ENCODE peak calls at places on chromosomes 16 and 17, in nine cellular contexts. One of them, this sample, is unnamed.
A peak's percentile ranks its signal among the peaks of the same experiment; 100 is the strongest.

GRCh38 chr17:45426561-45426960 is 6.1 kb downstream of the ARHGAP27 start:
- DNase-seq in coronary artery: no peak
- DNase-seq in heart left ventricle: no peak
- DNase-seq in GM12865: no peak
- DNase-seq in AG04450: no peak
- DNase-seq in IMR-90: no peak
- DNase-seq in lower lobe of right lung: peak; percentile 22
- DNase-seq in tibial nerve: no peak
- DNase-seq in Jurkat, Clone E6-1: no peak
- DNase-seq in this sample: no peak

GRCh38 chr16:30085247-30085646 is 6.5 kb downstream of the TBX6 start:
- DNase-seq in AG04450: no peak
- DNase-seq in lower lobe of right lung: no peak
- DNase-seq in IMR-90: no peak
- DNase-seq in GM12865: no peak
- DNase-seq in coronary artery: no peak
- DNase-seq in heart left ventricle: peak; percentile 54
- DNase-seq in tibial nerve: no peak
- DNase-seq in Jurkat, Clone E6-1: no peak
- DNase-seq in this sample: no peak

GRCh38 chr16:1028056-1028455 is 44.5 kb upstream of the SSTR5 start:
- DNase-seq in tibial nerve: no peak
- DNase-seq in GM12865: no peak
- DNase-seq in IMR-90: no peak
- DNase-seq in coronary artery: no peak
- DNase-seq in Jurkat, Clone E6-1: no peak
- DNase-seq in AG04450: no peak
- DNase-seq in lower lobe of right lung: no peak
- DNase-seq in heart left ventricle: no peak
- DNase-seq in this sample: no peak

GRCh38 chr17:58398574-58399266 is 18.6 kb downstream of the RNF43 start:
- DNase-seq in GM12865: no peak
- DNase-seq in IMR-90: no peak
- DNase-seq in tibial nerve: no peak
- DNase-seq in AG04450: no peak
- DNase-seq in heart left ventricle: no peak
- DNase-seq in lower lobe of right lung: no peak
- DNase-seq in Jurkat, Clone E6-1: no peak
- DNase-seq in coronary artery: no peak
- DNase-seq in this sample: no peak

GRCh38 chr17:12691173-12691572 is 25.5 kb downstream of the MYOCD start:
- DNase-seq in GM12865: no peak
- DNase-seq in IMR-90: peak; percentile 53
- DNase-seq in heart left ventricle: no peak
- DNase-seq in AG04450: no peak
- DNase-seq in coronary artery: peak; percentile 89
- DNase-seq in Jurkat, Clone E6-1: no peak
- DNase-seq in tibial nerve: no peak
- DNase-seq in lower lobe of right lung: no peak
- DNase-seq in this sample: no peak

GRCh38 chr17:1783271-1783670 is 21.4 kb downstream of the SERPINF1 start:
- DNase-seq in GM12865: no peak
- DNase-seq in tibial nerve: no peak
- DNase-seq in Jurkat, Clone E6-1: no peak
- DNase-seq in heart left ventricle: no peak
- DNase-seq in IMR-90: no peak
- DNase-seq in lower lobe of right lung: peak; percentile 76
- DNase-seq in AG04450: no peak
- DNase-seq in coronary artery: peak; percentile 86
- DNase-seq in this sample: no peak

GRCh38 chr16:78286076-78286475 is 186.6 kb downstream of the WWOX start:
- DNase-seq in heart left ventricle: no peak
- DNase-seq in IMR-90: no peak
- DNase-seq in lower lobe of right lung: no peak
- DNase-seq in coronary artery: no peak
- DNase-seq in Jurkat, Clone E6-1: no peak
- DNase-seq in GM12865: no peak
- DNase-seq in AG04450: no peak
- DNase-seq in tibial nerve: no peak
- DNase-seq in this sample: no peak

GRCh38 chr16:22813946-22814325 is at the start of gene HS3ST2:
- DNase-seq in lower lobe of right lung: peak; percentile 50
- DNase-seq in IMR-90: no peak
- DNase-seq in tibial nerve: no peak
- DNase-seq in coronary artery: no peak
- DNase-seq in heart left ventricle: peak; percentile 70
- DNase-seq in GM12865: no peak
- DNase-seq in AG04450: no peak
- DNase-seq in Jurkat, Clone E6-1: no peak
- DNase-seq in this sample: no peak

GRCh38 chr16:67441289-67441753 is 10.4 kb downstream of the HSD11B2 start:
- DNase-seq in lower lobe of right lung: peak; percentile 86
- DNase-seq in AG04450: no peak
- DNase-seq in heart left ventricle: no peak
- DNase-seq in coronary artery: no peak
- DNase-seq in GM12865: no peak
- DNase-seq in IMR-90: no peak
- DNase-seq in Jurkat, Clone E6-1: no peak
- DNase-seq in tibial nerve: no peak
- DNase-seq in this sample: no peak

GRCh38 chr17:1227917-1228751 is 42.1 kb upstream of the BHLHA9 start:
- DNase-seq in GM12865: peak; percentile 86
- DNase-seq in tibial nerve: no peak
- DNase-seq in IMR-90: no peak
- DNase-seq in Jurkat, Clone E6-1: no peak
- DNase-seq in coronary artery: no peak
- DNase-seq in lower lobe of right lung: peak; percentile 61
- DNase-seq in heart left ventricle: peak; percentile 71
- DNase-seq in AG04450: no peak
- DNase-seq in this sample: no peak

GRCh38 chr17:78368348-78368747 is 8.5 kb upstream of the SOCS3 start:
- DNase-seq in tibial nerve: no peak
- DNase-seq in IMR-90: no peak
- DNase-seq in AG04450: no peak
- DNase-seq in lower lobe of right lung: peak; percentile 66
- DNase-seq in Jurkat, Clone E6-1: no peak
- DNase-seq in GM12865: no peak
- DNase-seq in heart left ventricle: no peak
- DNase-seq in coronary artery: no peak
- DNase-seq in this sample: no peak

GRCh38 chr17:16001498-16001897 is 1.9 kb downstream of the TTC19 start:
- DNase-seq in tibial nerve: no peak
- DNase-seq in AG04450: no peak
- DNase-seq in IMR-90: no peak
- DNase-seq in lower lobe of right lung: no peak
- DNase-seq in coronary artery: no peak
- DNase-seq in GM12865: no peak
- DNase-seq in heart left ventricle: no peak
- DNase-seq in Jurkat, Clone E6-1: no peak
- DNase-seq in this sample: no peak

GRCh38 chr17:9181640-9182039 is 160.3 kb downstream of the NTN1 start:
- DNase-seq in AG04450: no peak
- DNase-seq in tibial nerve: no peak
- DNase-seq in heart left ventricle: no peak
- DNase-seq in lower lobe of right lung: no peak
- DNase-seq in GM12865: no peak
- DNase-seq in Jurkat, Clone E6-1: no peak
- DNase-seq in coronary artery: no peak
- DNase-seq in IMR-90: no peak
- DNase-seq in this sample: no peak

GRCh38 chr17:68344701-68345136 is 53.4 kb downstream of the ARSG start:
- DNase-seq in coronary artery: no peak
- DNase-seq in AG04450: no peak
- DNase-seq in IMR-90: no peak
- DNase-seq in heart left ventricle: no peak
- DNase-seq in Jurkat, Clone E6-1: peak; percentile 85
- DNase-seq in tibial nerve: no peak
- DNase-seq in lower lobe of right lung: no peak
- DNase-seq in GM12865: no peak
- DNase-seq in this sample: no peak

GRCh38 chr16:66490774-66491715 is 58.9 kb downstream of the TK2 start:
- DNase-seq in GM12865: no peak
- DNase-seq in heart left ventricle: no peak
- DNase-seq in coronary artery: no peak
- DNase-seq in lower lobe of right lung: no peak
- DNase-seq in Jurkat, Clone E6-1: no peak
- DNase-seq in AG04450: no peak
- DNase-seq in tibial nerve: no peak
- DNase-seq in IMR-90: no peak
- DNase-seq in this sample: no peak

GRCh38 chr16:49455991-49456745 is 82.6 kb downstream of the C16orf78 start:
- DNase-seq in IMR-90: no peak
- DNase-seq in tibial nerve: no peak
- DNase-seq in Jurkat, Clone E6-1: no peak
- DNase-seq in AG04450: no peak
- DNase-seq in lower lobe of right lung: no peak
- DNase-seq in GM12865: no peak
- DNase-seq in coronary artery: peak; percentile 58
- DNase-seq in heart left ventricle: no peak
- DNase-seq in this sample: no peak

GRCh38 chr16:8614435-8615029 is 7.0 kb upstream of the METTL22 start:
- DNase-seq in IMR-90: no peak
- DNase-seq in GM12865: peak; percentile 26
- DNase-seq in lower lobe of right lung: no peak
- DNase-seq in AG04450: no peak
- DNase-seq in heart left ventricle: no peak
- DNase-seq in Jurkat, Clone E6-1: no peak
- DNase-seq in tibial nerve: no peak
- DNase-seq in coronary artery: no peak
- DNase-seq in this sample: no peak

GRCh38 chr17:63369233-63369632 is 76.9 kb downstream of the CYB561 start:
- DNase-seq in Jurkat, Clone E6-1: no peak
- DNase-seq in IMR-90: peak; percentile 61
- DNase-seq in coronary artery: no peak
- DNase-seq in GM12865: no peak
- DNase-seq in lower lobe of right lung: no peak
- DNase-seq in AG04450: no peak
- DNase-seq in tibial nerve: no peak
- DNase-seq in heart left ventricle: no peak
- DNase-seq in this sample: no peak

GRCh38 chr16:78503501-78504110 is 404.2 kb downstream of the WWOX start:
- DNase-seq in AG04450: no peak
- DNase-seq in Jurkat, Clone E6-1: peak; percentile 65
- DNase-seq in lower lobe of right lung: no peak
- DNase-seq in GM12865: peak; percentile 49
- DNase-seq in coronary artery: no peak
- DNase-seq in heart left ventricle: no peak
- DNase-seq in tibial nerve: peak; percentile 25
- DNase-seq in IMR-90: peak; percentile 11
- DNase-seq in this sample: peak; percentile 44

DNA sequence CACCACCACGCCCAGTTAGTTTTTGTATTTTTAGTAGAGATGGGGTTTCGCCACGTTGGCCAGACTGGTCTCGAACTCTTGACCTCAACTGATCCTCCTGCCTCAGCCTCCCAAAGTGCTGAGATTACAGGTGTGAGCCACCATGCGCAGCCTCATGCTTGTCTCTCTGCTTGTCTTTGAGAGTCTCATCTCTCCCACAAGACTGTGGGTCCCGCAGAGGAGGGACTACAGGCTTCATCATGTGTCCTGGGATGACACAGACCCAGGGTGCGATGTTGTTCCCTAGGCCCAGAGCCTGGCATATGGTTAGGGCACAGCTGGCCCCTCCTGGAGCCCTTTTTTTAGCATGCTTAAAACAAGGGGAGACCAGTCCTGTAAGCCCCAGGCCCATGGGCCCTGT is 101.9 kb downstream of the NDE1 start:
- DNase-seq in GM12865: no peak
- DNase-seq in IMR-90: no peak
- DNase-seq in heart left ventricle: no peak
- DNase-seq in coronary artery: no peak
- DNase-seq in tibial nerve: no peak
- DNase-seq in lower lobe of right lung: no peak
- DNase-seq in AG04450: no peak
- DNase-seq in Jurkat, Clone E6-1: no peak
- DNase-seq in this sample: no peak
- H3K4me3 ChIP-seq in GM12865: no peak overlapping the region
- H3K4me3 ChIP-seq in IMR-90: no peak overlapping the region
- H3K4me3 ChIP-seq in heart left ventricle: no peak overlapping the region
- H3K4me3 ChIP-seq in coronary artery: no peak overlapping the region
- H3K4me3 ChIP-seq in tibial nerve: no peak overlapping the region
- H3K4me3 ChIP-seq in lower lobe of right lung: no peak overlapping the region
- H3K4me3 ChIP-seq in AG04450: no peak overlapping the region
- H3K4me3 ChIP-seq in Jurkat, Clone E6-1: no peak overlapping the region
- H3K4me3 ChIP-seq in this sample: no peak overlapping the region

GRCh38 chr17:83013779-83014117 is 65.7 kb upstream of the METRNL start:
- DNase-seq in coronary artery: peak; percentile 52
- DNase-seq in GM12865: no peak
- DNase-seq in heart left ventricle: no peak
- DNase-seq in lower lobe of right lung: no peak
- DNase-seq in IMR-90: no peak
- DNase-seq in AG04450: no peak
- DNase-seq in tibial nerve: no peak
- DNase-seq in Jurkat, Clone E6-1: no peak
- DNase-seq in this sample: no peak
- H3K4me3 ChIP-seq in coronary artery: no peak overlapping the region
- H3K4me3 ChIP-seq in GM12865: no peak overlapping the region
- H3K4me3 ChIP-seq in heart left ventricle: no peak overlapping the region
- H3K4me3 ChIP-seq in lower lobe of right lung: no peak overlapping the region
- H3K4me3 ChIP-seq in IMR-90: no peak overlapping the region
- H3K4me3 ChIP-seq in AG04450: no peak overlapping the region
- H3K4me3 ChIP-seq in tibial nerve: no peak overlapping the region
- H3K4me3 ChIP-seq in Jurkat, Clone E6-1: no peak overlapping the region
- H3K4me3 ChIP-seq in this sample: no peak overlapping the region

GRCh38 chr17:64984181-64984580 is 64.9 kb upstream of the LRRC37A3 start:
- DNase-seq in AG04450: no peak
- DNase-seq in heart left ventricle: no peak
- DNase-seq in coronary artery: no peak
- DNase-seq in IMR-90: no peak
- DNase-seq in Jurkat, Clone E6-1: no peak
- DNase-seq in lower lobe of right lung: no peak
- DNase-seq in tibial nerve: no peak
- DNase-seq in GM12865: no peak
- DNase-seq in this sample: no peak
- H3K4me3 ChIP-seq in AG04450: no peak overlapping the region
- H3K4me3 ChIP-seq in heart left ventricle: no peak overlapping the region
- H3K4me3 ChIP-seq in coronary artery: no peak overlapping the region
- H3K4me3 ChIP-seq in IMR-90: no peak overlapping the region
- H3K4me3 ChIP-seq in Jurkat, Clone E6-1: no peak overlapping the region
- H3K4me3 ChIP-seq in lower lobe of right lung: no peak overlapping the region
- H3K4me3 ChIP-seq in tibial nerve: no peak overlapping the region
- H3K4me3 ChIP-seq in GM12865: peak overlapping the region; percentile 55
- H3K4me3 ChIP-seq in this sample: no peak overlapping the region

DNA sequence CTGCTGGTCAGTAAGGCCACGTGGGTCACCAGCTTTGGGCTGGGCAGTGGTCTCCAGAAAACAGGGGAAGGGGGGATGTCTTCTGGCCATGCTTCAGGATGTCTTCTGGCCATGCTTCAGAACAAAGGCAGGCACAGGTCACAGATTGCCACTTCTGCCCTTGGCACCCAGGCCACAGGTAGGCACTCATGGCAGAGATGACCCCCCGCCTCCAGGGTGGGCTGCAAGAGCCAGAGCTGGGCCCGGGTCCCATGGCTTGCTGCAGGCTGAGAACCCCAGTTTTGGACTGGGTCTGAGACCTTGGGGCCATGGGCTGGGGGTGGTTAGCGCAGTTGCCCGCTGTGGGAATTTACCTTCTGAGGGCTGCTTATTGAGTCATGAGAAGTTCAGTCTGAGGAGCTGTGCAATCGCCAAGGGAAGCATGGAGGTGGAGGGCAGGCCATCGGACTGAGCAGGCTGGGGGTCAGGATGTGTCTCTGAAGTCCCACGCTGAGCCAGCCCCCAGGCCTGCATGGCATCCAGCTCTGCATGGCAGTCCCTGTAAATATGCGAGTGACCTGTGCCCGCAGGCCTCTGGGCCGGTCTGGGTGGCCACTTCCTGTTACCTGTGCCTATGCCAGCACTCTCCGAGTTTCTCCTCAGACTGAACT is 1.6 kb downstream of the ANKRD13B start:
- DNase-seq in tibial nerve: no peak
- DNase-seq in AG04450: no peak
- DNase-seq in GM12865: no peak
- DNase-seq in heart left ventricle: no peak
- DNase-seq in coronary artery: no peak
- DNase-seq in Jurkat, Clone E6-1: no peak
- DNase-seq in lower lobe of right lung: peak; percentile 38
- DNase-seq in IMR-90: no peak
- DNase-seq in this sample: no peak
- H3K4me3 ChIP-seq in tibial nerve: peak overlapping the region; percentile 39
- H3K4me3 ChIP-seq in AG04450: peak overlapping the region; percentile 64
- H3K4me3 ChIP-seq in GM12865: no peak overlapping the region
- H3K4me3 ChIP-seq in heart left ventricle: no peak overlapping the region
- H3K4me3 ChIP-seq in coronary artery: no peak overlapping the region
- H3K4me3 ChIP-seq in Jurkat, Clone E6-1: peak overlapping the region; percentile 68
- H3K4me3 ChIP-seq in lower lobe of right lung: peak overlapping the region; percentile 65
- H3K4me3 ChIP-seq in IMR-90: no peak overlapping the region
- H3K4me3 ChIP-seq in this sample: peak overlapping the region; percentile 48